ENCODE peak calls at places on chromosomes 1 and 21, in ten cellular contexts. One of them, this sample, is unnamed.

GRCh38 chr1:231929311-231929710 is 302.7 kb downstream of the DISC1 start:
- DNase-seq in CD4-positive, alpha-beta T cell: no peak
- DNase-seq in brain pericyte: peak
- DNase-seq in glutamatergic neuron: no peak
- DNase-seq in effector CD8-positive, alpha-beta T cell: no peak
- DNase-seq in stimulated activated CD8-positive, alpha-beta memory T cell treated with anti-CD3 and anti-CD28 coated beads, Interleukin-7, amount 100 ng/mL, for 24 hours: no peak
- DNase-seq in NCI-H1092: no peak
- DNase-seq in left ventricle myocardium superior: no peak
- DNase-seq in body of pancreas: no peak
- DNase-seq in choroid plexus epithelial cell: peak
- DNase-seq in this sample: no peak

GRCh38 chr1:29985376-29985945 is 737.9 kb downstream of the MATN1 start:
- DNase-seq in CD4-positive, alpha-beta T cell: no peak
- DNase-seq in brain pericyte: no peak
- DNase-seq in glutamatergic neuron: no peak
- DNase-seq in effector CD8-positive, alpha-beta T cell: no peak
- DNase-seq in stimulated activated CD8-positive, alpha-beta memory T cell treated with anti-CD3 and anti-CD28 coated beads, Interleukin-7, amount 100 ng/mL, for 24 hours: no peak
- DNase-seq in NCI-H1092: no peak
- DNase-seq in left ventricle myocardium superior: no peak
- DNase-seq in body of pancreas: no peak
- DNase-seq in choroid plexus epithelial cell: no peak
- DNase-seq in this sample: no peak

GRCh38 chr21:40754466-40754865 is 92.5 kb downstream of the DSCAM start:
- DNase-seq in CD4-positive, alpha-beta T cell: no peak
- DNase-seq in brain pericyte: no peak
- DNase-seq in glutamatergic neuron: no peak
- DNase-seq in effector CD8-positive, alpha-beta T cell: no peak
- DNase-seq in stimulated activated CD8-positive, alpha-beta memory T cell treated with anti-CD3 and anti-CD28 coated beads, Interleukin-7, amount 100 ng/mL, for 24 hours: no peak
- DNase-seq in NCI-H1092: peak
- DNase-seq in left ventricle myocardium superior: peak
- DNase-seq in body of pancreas: no peak
- DNase-seq in choroid plexus epithelial cell: no peak
- DNase-seq in this sample: no peak

GRCh38 chr1:50333595-50333974 is 89.7 kb downstream of the DMRTA2 start:
- DNase-seq in CD4-positive, alpha-beta T cell: peak
- DNase-seq in brain pericyte: no peak
- DNase-seq in glutamatergic neuron: peak
- DNase-seq in effector CD8-positive, alpha-beta T cell: no peak
- DNase-seq in stimulated activated CD8-positive, alpha-beta memory T cell treated with anti-CD3 and anti-CD28 coated beads, Interleukin-7, amount 100 ng/mL, for 24 hours: peak
- DNase-seq in NCI-H1092: no peak
- DNase-seq in left ventricle myocardium superior: peak
- DNase-seq in body of pancreas: peak
- DNase-seq in choroid plexus epithelial cell: peak
- DNase-seq in this sample: no peak

GRCh38 chr1:214404571-214405213 is 123.7 kb downstream of the SMYD2 start:
- DNase-seq in CD4-positive, alpha-beta T cell: no peak
- DNase-seq in brain pericyte: no peak
- DNase-seq in glutamatergic neuron: no peak
- DNase-seq in effector CD8-positive, alpha-beta T cell: no peak
- DNase-seq in stimulated activated CD8-positive, alpha-beta memory T cell treated with anti-CD3 and anti-CD28 coated beads, Interleukin-7, amount 100 ng/mL, for 24 hours: no peak
- DNase-seq in NCI-H1092: no peak
- DNase-seq in left ventricle myocardium superior: no peak
- DNase-seq in body of pancreas: no peak
- DNase-seq in choroid plexus epithelial cell: peak
- DNase-seq in this sample: no peak

GRCh38 chr1:46719689-46720088 is 775 bp upstream of the EFCAB14 start:
- DNase-seq in CD4-positive, alpha-beta T cell: no peak
- DNase-seq in brain pericyte: no peak
- DNase-seq in glutamatergic neuron: no peak
- DNase-seq in effector CD8-positive, alpha-beta T cell: no peak
- DNase-seq in stimulated activated CD8-positive, alpha-beta memory T cell treated with anti-CD3 and anti-CD28 coated beads, Interleukin-7, amount 100 ng/mL, for 24 hours: no peak
- DNase-seq in NCI-H1092: no peak
- DNase-seq in left ventricle myocardium superior: no peak
- DNase-seq in body of pancreas: peak
- DNase-seq in choroid plexus epithelial cell: no peak
- DNase-seq in this sample: no peak

GRCh38 chr1:118960567-118961136 is 27.5 kb downstream of the TBX15 start:
- DNase-seq in CD4-positive, alpha-beta T cell: no peak
- DNase-seq in brain pericyte: no peak
- DNase-seq in glutamatergic neuron: no peak
- DNase-seq in effector CD8-positive, alpha-beta T cell: no peak
- DNase-seq in stimulated activated CD8-positive, alpha-beta memory T cell treated with anti-CD3 and anti-CD28 coated beads, Interleukin-7, amount 100 ng/mL, for 24 hours: no peak
- DNase-seq in NCI-H1092: no peak
- DNase-seq in left ventricle myocardium superior: peak
- DNase-seq in body of pancreas: no peak
- DNase-seq in choroid plexus epithelial cell: peak
- DNase-seq in this sample: no peak

GRCh38 chr1:161233102-161233501 is 4.9 kb downstream of the NR1I3 start:
- DNase-seq in CD4-positive, alpha-beta T cell: no peak
- DNase-seq in brain pericyte: no peak
- DNase-seq in glutamatergic neuron: no peak
- DNase-seq in effector CD8-positive, alpha-beta T cell: no peak
- DNase-seq in stimulated activated CD8-positive, alpha-beta memory T cell treated with anti-CD3 and anti-CD28 coated beads, Interleukin-7, amount 100 ng/mL, for 24 hours: no peak
- DNase-seq in NCI-H1092: no peak
- DNase-seq in left ventricle myocardium superior: no peak
- DNase-seq in body of pancreas: no peak
- DNase-seq in choroid plexus epithelial cell: no peak
- DNase-seq in this sample: no peak

GRCh38 chr21:43345746-43346409 is 81.1 kb downstream of the SIK1 start:
- DNase-seq in CD4-positive, alpha-beta T cell: no peak
- DNase-seq in brain pericyte: no peak
- DNase-seq in glutamatergic neuron: no peak
- DNase-seq in effector CD8-positive, alpha-beta T cell: no peak
- DNase-seq in stimulated activated CD8-positive, alpha-beta memory T cell treated with anti-CD3 and anti-CD28 coated beads, Interleukin-7, amount 100 ng/mL, for 24 hours: no peak
- DNase-seq in NCI-H1092: no peak
- DNase-seq in left ventricle myocardium superior: no peak
- DNase-seq in body of pancreas: no peak
- DNase-seq in choroid plexus epithelial cell: peak
- DNase-seq in this sample: no peak

GRCh38 chr1:212518188-212518951 is 85.7 kb downstream of the NENF start:
- DNase-seq in CD4-positive, alpha-beta T cell: no peak
- DNase-seq in brain pericyte: no peak
- DNase-seq in glutamatergic neuron: no peak
- DNase-seq in effector CD8-positive, alpha-beta T cell: no peak
- DNase-seq in stimulated activated CD8-positive, alpha-beta memory T cell treated with anti-CD3 and anti-CD28 coated beads, Interleukin-7, amount 100 ng/mL, for 24 hours: no peak
- DNase-seq in NCI-H1092: peak
- DNase-seq in left ventricle myocardium superior: peak
- DNase-seq in body of pancreas: peak
- DNase-seq in choroid plexus epithelial cell: peak
- DNase-seq in this sample: no peak

GRCh38 chr1:172764378-172764777 is 105.5 kb downstream of the FASLG start:
- DNase-seq in CD4-positive, alpha-beta T cell: peak
- DNase-seq in brain pericyte: no peak
- DNase-seq in glutamatergic neuron: no peak
- DNase-seq in effector CD8-positive, alpha-beta T cell: peak
- DNase-seq in stimulated activated CD8-positive, alpha-beta memory T cell treated with anti-CD3 and anti-CD28 coated beads, Interleukin-7, amount 100 ng/mL, for 24 hours: no peak
- DNase-seq in NCI-H1092: no peak
- DNase-seq in left ventricle myocardium superior: peak
- DNase-seq in body of pancreas: no peak
- DNase-seq in choroid plexus epithelial cell: peak
- DNase-seq in this sample: no peak

GRCh38 chr1:212428496-212428895 is 4.2 kb upstream of the NENF start:
- DNase-seq in CD4-positive, alpha-beta T cell: no peak
- DNase-seq in brain pericyte: no peak
- DNase-seq in glutamatergic neuron: no peak
- DNase-seq in effector CD8-positive, alpha-beta T cell: no peak
- DNase-seq in stimulated activated CD8-positive, alpha-beta memory T cell treated with anti-CD3 and anti-CD28 coated beads, Interleukin-7, amount 100 ng/mL, for 24 hours: no peak
- DNase-seq in NCI-H1092: no peak
- DNase-seq in left ventricle myocardium superior: no peak
- DNase-seq in body of pancreas: no peak
- DNase-seq in choroid plexus epithelial cell: no peak
- DNase-seq in this sample: no peak

GRCh38 chr1:183580281-183580682 is 10.0 kb downstream of the NCF2 start:
- DNase-seq in CD4-positive, alpha-beta T cell: no peak
- DNase-seq in brain pericyte: no peak
- DNase-seq in glutamatergic neuron: no peak
- DNase-seq in effector CD8-positive, alpha-beta T cell: no peak
- DNase-seq in stimulated activated CD8-positive, alpha-beta memory T cell treated with anti-CD3 and anti-CD28 coated beads, Interleukin-7, amount 100 ng/mL, for 24 hours: no peak
- DNase-seq in NCI-H1092: peak
- DNase-seq in left ventricle myocardium superior: no peak
- DNase-seq in body of pancreas: no peak
- DNase-seq in choroid plexus epithelial cell: peak
- DNase-seq in this sample: no peak

GRCh38 chr21:41767606-41768370 is 936 bp upstream of the RIPK4 start:
- DNase-seq in CD4-positive, alpha-beta T cell: no peak
- DNase-seq in brain pericyte: no peak
- DNase-seq in glutamatergic neuron: no peak
- DNase-seq in effector CD8-positive, alpha-beta T cell: no peak
- DNase-seq in stimulated activated CD8-positive, alpha-beta memory T cell treated with anti-CD3 and anti-CD28 coated beads, Interleukin-7, amount 100 ng/mL, for 24 hours: no peak
- DNase-seq in NCI-H1092: no peak
- DNase-seq in left ventricle myocardium superior: no peak
- DNase-seq in body of pancreas: no peak
- DNase-seq in choroid plexus epithelial cell: no peak
- DNase-seq in this sample: no peak

This sample was measured in HS-27A.